ENCODE peak calls at places on chromosomes 11 and 22, in six cellular contexts. A is AG04450, W is HCT116, L is HFF-Myc, P is foreskin fibroblast, U is IMR-90. J is an unnamed sample.

GRCh38 chr22:25563757-25564319 is 637 bp upstream of the GRK3 start:
- DNase-seq in A (no peak), L (no peak), W (no peak), P (peak), U (peak), J (no peak)

GRCh38 chr11:83007909-83008580 is 63.7 kb downstream of the RAB30 start:
- DNase-seq in W (no peak), U (peak), A (no peak), L (no peak), P (peak), J (peak)

GRCh38 chr11:1572200-1573076 is at the start of gene DUSP8:
- DNase-seq in L (no peak), A (peak), P (peak), U (peak), W (peak), J (peak)

GRCh38 chr11:131748146-131749050 is 378.0 kb downstream of the NTM start:
- DNase-seq in W (no peak), P (peak), U (peak), A (no peak), L (peak), J (peak)

GRCh38 chr11:20089796-20090653 is 70.2 kb downstream of the DBX1 start:
- DNase-seq in U (peak), L (no peak), A (no peak), P (peak), W (no peak), J (peak)

GRCh38 chr11:82718307-82718706 is 15.4 kb downstream of the FAM181B start:
- DNase-seq in U (peak), L (peak), P (peak), A (peak), W (peak), J (peak)

GRCh38 chr11:2508793-2509192 is 64.0 kb downstream of the KCNQ1 start:
- DNase-seq in L (no peak), A (no peak), W (no peak), U (no peak), P (no peak), J (no peak)

GRCh38 chr11:46240861-46241260 is 36.6 kb upstream of the CREB3L1 start:
- DNase-seq in W (no peak), L (no peak), A (no peak), U (no peak), P (peak), J (no peak)

GRCh38 chr11:77479746-77480352 is 6.0 kb upstream of the PAK1 start:
- DNase-seq in P (no peak), A (no peak), U (no peak), L (no peak), W (no peak), J (no peak)

GRCh38 chr11:2761131-2762030 is 61.6 kb upstream of the KCNQ1OT1 start:
- DNase-seq in A (no peak), W (no peak), L (no peak), U (no peak), P (no peak), J (no peak)

GRCh38 chr22:27419473-27419872 is 382.1 kb downstream of the MN1 start:
- DNase-seq in A (no peak), W (no peak), L (no peak), P (peak), U (peak), J (peak)

GRCh38 chr11:100942016-100942415 is 187.6 kb downstream of the PGR start:
- DNase-seq in L (no peak), A (no peak), P (peak), U (peak), W (no peak), J (peak)

GRCh38 chr11:128776088-128776433 is 82.2 kb downstream of the FLI1 start:
- DNase-seq in W (no peak), A (no peak), P (no peak), U (no peak), L (no peak), J (no peak)

GRCh38 chr11:128777369-128778011 is 83.6 kb downstream of the FLI1 start:
- DNase-seq in W (no peak), P (no peak), L (no peak), A (no peak), U (no peak), J (no peak)

GRCh38 chr11:128774593-128774992 is 80.7 kb downstream of the FLI1 start:
- DNase-seq in A (no peak), W (no peak), U (no peak), L (no peak), P (no peak), J (no peak)

GRCh38 chr11:128775513-128775912 is 81.6 kb downstream of the FLI1 start:
- DNase-seq in A (no peak), P (no peak), W (no peak), L (no peak), U (no peak), J (peak)

DNA sequence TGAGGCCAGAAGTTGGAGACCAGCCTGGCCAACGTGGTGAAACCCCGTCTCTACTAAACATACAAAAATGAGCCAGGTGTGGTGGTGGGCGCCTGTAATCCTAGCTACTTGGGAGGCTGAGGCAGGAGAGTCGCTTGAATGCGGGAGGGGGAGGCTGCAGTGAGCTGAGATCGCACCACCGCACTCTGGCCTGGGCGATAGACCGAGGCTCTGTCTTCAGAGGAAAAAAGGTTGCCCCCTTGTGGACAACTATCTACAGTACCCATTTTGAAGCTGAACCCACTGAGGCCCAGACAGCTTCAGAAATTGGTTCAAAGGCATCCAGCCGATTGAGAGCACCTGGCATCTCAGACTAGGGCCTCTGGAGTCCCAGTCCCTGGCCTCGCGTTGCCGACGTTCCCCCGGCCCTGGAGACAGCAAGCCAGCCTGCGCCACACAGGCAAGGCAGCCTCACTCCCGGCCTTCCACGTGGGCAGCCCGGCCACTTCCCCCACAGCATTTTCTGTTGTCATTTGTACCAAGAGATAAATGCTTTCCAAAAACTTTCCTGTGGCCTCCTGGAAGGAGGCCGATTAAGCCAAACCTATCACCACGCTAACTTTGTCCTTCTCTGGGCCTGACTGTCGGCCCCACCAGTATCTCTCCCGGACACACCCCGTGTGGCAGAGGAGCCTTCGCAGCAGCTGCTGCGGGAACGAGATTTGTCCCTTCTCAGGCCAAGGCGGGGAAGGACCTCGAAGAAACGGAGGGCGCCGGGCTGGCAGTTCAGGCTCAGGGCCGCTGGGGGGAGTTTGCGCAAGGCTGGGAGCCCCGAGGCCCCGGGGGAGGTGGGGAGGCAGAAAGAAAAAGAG is 82.8 kb downstream of the FLI1 start:
- DNase-seq in P (no peak), W (peak), U (peak), A (no peak), L (no peak), J (peak)
- TF ChIP-seq CTCF in P (peak), W (peak), U (peak), A (peak), L (peak), J (peak)

GRCh38 chr11:114302663-114303062 is 6.5 kb downstream of the NNMT start:
- DNase-seq in W (no peak), U (no peak), P (no peak), A (no peak), L (no peak), J (peak)
- H3K4me3 ChIP-seq in W (no peak), U (no peak), P (no peak), A (no peak), L (no peak), J (peak)

GRCh38 chr11:62806611-62807121 is 1.4 kb upstream of the NXF1 start:
- DNase-seq in L (no peak), U (peak), A (no peak), W (no peak), P (peak), J (peak)

GRCh38 chr11:62801071-62801470 is 4.2 kb downstream of the NXF1 start:
- DNase-seq in L (no peak), A (no peak), W (no peak), P (no peak), U (no peak), J (no peak)

GRCh38 chr11:62804310-62805043 is 763 bp downstream of the NXF1 start:
- DNase-seq in W (no peak), A (no peak), L (no peak), P (peak), U (peak), J (peak)

GRCh38 chr11:62805991-62806441 is 776 bp upstream of the NXF1 start:
- DNase-seq in L (no peak), A (no peak), U (no peak), P (peak), W (no peak), J (peak)

DNA sequence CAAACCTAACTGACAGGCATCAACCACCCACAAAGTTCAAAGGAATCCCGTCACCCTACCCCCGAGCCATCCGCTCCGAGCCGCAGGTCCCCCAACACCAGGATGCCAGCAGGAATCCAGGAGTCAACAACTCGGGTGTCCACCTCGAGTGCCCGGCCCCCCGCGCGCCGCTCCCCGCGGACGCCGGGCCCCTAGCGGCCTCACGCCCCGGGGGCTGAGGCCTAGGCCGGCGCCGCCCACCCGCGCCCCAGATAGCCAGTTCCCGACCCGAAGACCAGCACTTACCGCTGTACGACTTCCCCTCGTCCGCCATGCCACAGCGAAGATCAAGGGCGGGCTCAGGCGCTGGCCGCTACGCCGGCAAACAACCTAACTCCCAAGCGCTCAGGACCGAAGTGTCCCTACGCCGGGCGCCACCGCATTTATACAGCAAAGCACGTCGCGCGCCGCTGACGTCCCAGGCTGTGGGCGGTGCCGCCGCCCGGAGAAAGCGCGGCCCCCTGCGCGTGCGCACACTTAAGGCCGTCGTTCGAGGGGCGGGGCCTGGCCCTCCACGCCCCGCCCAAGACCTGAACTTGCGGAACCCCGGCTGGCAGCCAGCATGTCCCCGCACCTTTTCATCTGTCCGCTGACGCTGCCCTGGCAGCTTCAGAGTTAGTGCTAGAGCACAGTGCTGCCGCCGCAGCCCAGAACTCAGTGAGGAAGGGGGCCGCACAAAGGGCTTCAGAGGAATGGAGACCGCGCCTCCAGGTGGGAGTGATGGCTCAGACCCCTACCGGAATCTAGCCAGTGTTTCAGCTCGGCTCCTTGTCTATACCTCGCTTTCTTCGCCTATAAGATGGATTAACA is at the start of gene NXF1:
- DNase-seq in U (peak), W (peak), P (peak), L (peak), A (peak), J (peak)
- TF ChIP-seq CTCF in U (no peak), W (no peak), P (no peak), L (no peak), A (peak), J (peak)

GRCh38 chr11:121670792-121671275 is 218.1 kb upstream of the SORL1-AS1 start:
- DNase-seq in W (no peak), A (no peak), L (no peak), P (no peak), U (no peak), J (no peak)

GRCh38 chr11:121669422-121669821 is 216.7 kb upstream of the SORL1-AS1 start:
- DNase-seq in P (no peak), L (no peak), U (no peak), A (no peak), W (no peak), J (no peak)

GRCh38 chr11:121672630-121673487 is 220.1 kb upstream of the SORL1-AS1 start:
- DNase-seq in P (peak), A (no peak), L (no peak), U (no peak), W (no peak), J (peak)

DNA sequence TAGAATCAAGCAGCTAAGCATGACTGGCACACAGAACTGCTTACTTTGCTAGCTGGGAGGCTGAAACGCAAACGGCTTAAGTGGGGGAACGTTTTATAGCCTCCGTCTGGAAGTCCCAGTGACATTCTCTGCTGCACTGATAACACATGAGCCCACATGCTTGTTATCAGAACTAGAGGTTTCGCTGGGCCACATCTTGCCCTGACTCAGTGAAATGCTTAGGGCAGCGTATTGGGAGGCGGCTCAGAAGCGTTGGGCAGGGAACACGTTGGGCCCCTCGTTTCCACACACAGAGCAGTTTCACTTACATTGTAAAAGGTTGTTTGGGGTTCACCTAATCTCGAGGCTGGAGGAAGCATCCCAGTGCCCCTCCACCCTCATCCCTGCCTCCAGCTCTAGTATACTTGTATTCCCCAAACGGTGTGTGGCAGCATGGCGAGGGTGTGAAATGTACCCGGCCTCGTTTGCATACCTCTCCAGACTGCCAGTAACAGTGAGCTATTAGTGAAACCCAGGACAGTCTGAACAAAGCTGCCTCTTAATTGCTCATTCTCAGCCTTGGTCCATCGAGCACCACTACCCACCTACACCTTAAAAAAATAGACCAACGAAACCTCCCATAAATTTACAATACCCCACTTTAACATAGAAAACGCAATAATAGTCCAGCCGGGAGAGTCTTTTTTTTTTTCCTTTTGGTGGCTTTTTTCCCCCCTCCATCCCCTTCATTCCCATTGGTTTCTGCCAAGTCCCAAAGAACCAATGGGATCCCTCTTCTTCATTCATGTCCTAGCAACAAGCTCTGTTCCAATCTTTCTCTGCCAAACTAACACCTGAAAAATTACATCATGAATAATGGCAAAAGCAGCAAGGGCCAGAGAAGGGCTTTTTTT is 218.8 kb upstream of the SORL1-AS1 start:
- DNase-seq in P (peak), U (peak), L (peak), A (no peak), W (no peak), J (peak)
- H3K4me3 ChIP-seq in P (no peak), U (no peak), L (no peak), A (no peak), W (no peak), J (no peak)

GRCh38 chr11:63920870-63921417 is 4.0 kb upstream of the RCOR2 start:
- DNase-seq in P (peak), U (no peak), W (no peak), L (no peak), A (no peak), J (no peak)
- TF ChIP-seq CTCF in P (peak), U (peak), W (no peak), L (peak), A (peak), J (peak)

GRCh38 chr11:105823495-105824033 is 198.5 kb downstream of the MSANTD4 start:
- DNase-seq in W (no peak), P (no peak), U (no peak), L (no peak), A (no peak), J (no peak)

GRCh38 chr11:105825141-105825540 is 196.9 kb downstream of the MSANTD4 start:
- DNase-seq in L (no peak), A (no peak), P (no peak), U (no peak), W (no peak), J (no peak)

GRCh38 chr11:105824494-105825013 is 197.5 kb downstream of the MSANTD4 start:
- DNase-seq in P (peak), L (no peak), A (no peak), U (no peak), W (no peak), J (no peak)

GRCh38 chr11:105821781-105822180 is 200.3 kb downstream of the MSANTD4 start:
- DNase-seq in P (no peak), A (no peak), L (no peak), U (no peak), W (no peak), J (no peak)

DNA sequence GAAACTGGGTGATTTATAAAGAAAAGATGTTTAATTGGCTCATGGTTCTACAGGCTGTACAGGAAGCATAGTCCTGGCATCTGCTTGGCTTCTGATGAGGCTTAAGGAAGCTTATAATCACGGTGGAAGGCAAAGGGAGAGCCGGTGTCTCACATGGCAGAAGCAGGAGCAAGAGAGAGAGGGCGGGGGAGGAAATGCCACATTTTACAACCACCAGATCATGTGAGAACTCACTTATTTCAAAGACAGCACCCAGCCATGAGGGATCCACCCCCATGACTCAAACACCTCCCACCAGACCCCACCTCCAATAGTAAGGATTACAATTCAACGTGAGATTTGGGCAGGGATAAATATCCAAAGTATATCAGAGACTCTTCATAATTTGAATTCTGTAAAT is 200.7 kb downstream of the MSANTD4 start:
- DNase-seq in L (no peak), U (no peak), W (no peak), A (no peak), P (peak), J (no peak)
- H3K4me3 ChIP-seq in L (no peak), U (no peak), W (no peak), A (no peak), P (no peak), J (no peak)

DNA sequence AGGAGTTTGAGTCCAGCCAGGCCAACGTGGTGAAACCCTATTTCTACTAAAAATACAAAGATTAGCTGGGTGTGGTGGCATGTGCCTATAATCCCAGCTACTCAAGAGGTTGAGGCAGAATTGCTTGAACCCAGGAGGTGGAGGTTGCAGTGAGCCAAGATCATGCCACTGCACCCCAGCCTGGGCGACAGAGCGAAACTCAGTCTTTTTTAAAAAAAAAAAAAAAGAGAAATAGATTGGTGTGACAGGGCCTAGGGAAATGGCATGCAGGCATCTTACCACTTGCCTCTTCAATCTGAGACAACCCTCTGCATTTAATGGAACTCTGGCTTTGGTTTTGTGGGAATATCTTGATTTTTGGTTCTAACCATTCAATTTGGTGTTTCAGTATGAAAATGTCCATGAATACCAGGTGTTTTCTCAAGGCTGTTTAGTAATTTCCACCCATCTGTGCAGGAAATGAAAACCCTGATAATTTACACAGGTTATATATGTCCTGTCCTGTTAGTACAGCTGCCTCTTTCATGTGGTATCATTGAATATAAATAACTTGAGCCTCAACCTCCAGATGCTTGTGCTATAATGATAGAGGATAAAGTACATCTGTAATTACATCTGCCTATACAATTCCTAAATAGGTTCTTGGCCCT is 8.4 kb downstream of the XBP1 start:
- DNase-seq in P (no peak), L (no peak), U (peak), A (peak), W (no peak), J (no peak)
- TF ChIP-seq CTCF in P (no peak), L (no peak), U (no peak), A (no peak), W (no peak), J (no peak)

GRCh38 chr11:31813242-31813960 is 2.3 kb upstream of the PAX6 start:
- DNase-seq in W (no peak), A (no peak), L (no peak), P (no peak), U (no peak), J (no peak)
- H3K4me3 ChIP-seq in W (no peak), A (peak), L (peak), P (peak), U (peak), J (peak)

DNA sequence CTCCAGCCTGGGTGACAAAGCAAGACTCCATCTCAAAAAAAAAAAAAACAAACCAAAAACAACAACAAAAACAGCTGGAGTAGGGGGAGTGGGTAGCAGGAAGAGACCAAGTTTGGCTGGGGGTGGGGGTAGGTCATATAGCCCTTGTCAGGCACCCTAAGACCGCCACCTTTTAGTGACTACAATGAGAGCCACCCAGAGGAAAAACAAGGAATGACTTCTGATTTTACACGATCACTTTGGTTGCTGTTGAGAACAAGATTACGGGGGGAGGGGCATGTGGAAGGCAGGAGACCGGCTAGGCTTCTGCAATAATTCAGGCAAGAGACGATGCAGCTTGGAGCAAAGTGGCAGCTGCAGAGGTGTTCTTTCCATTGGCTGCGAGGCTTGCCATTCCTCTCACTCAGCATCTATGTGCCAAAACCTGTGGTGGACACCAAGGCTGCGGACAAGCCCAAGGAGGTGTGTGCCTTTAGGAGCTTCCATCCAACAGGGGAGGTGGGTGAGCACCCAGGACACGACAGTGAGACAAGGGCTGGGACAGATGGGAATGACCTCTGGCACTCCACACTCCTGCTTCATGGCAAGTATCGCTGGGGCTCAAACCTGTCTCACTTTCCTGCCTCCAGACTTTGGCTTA is 1.7 kb downstream of the RPS19BP1 start:
- DNase-seq in P (peak), A (no peak), U (peak), W (no peak), L (no peak), J (peak)
- TF ChIP-seq CTCF in P (peak), A (peak), U (peak), W (no peak), L (no peak), J (peak)